ENCODE peak calls at places on chromosomes 12 and 14, in eight cellular contexts. One of them, this sample, is unnamed.

GRCh38 chr14:85934886-85935254 is 404.9 kb downstream of the FLRT2 start:
- DNase-seq in body of pancreas: no peak
- DNase-seq in activated T-cell treated with anti-CD3 and anti-CD28 coated beads, Interleukin-2, amount 50 U/mL, for 24 hours: no peak
- DNase-seq in HAP-1: no peak
- DNase-seq in activated CD4-positive, alpha-beta T cell treated with anti-CD3 and anti-CD28 coated beads for 48 hours: no peak
- DNase-seq in putamen: no peak
- DNase-seq in PC-9: no peak
- DNase-seq in caudate nucleus: no peak
- DNase-seq in this sample: peak

GRCh38 chr12:49622501-49623141 is 740 bp upstream of the PRPF40B start:
- DNase-seq in body of pancreas: peak
- DNase-seq in HAP-1: peak
- DNase-seq in PC-9: peak
- DNase-seq in activated CD4-positive, alpha-beta T cell treated with anti-CD3 and anti-CD28 coated beads for 48 hours: peak
- DNase-seq in putamen: no peak
- DNase-seq in caudate nucleus: no peak
- DNase-seq in activated T-cell treated with anti-CD3 and anti-CD28 coated beads, Interleukin-2, amount 50 U/mL, for 24 hours: peak
- DNase-seq in this sample: peak

GRCh38 chr14:35557221-35557747 is 23.3 kb downstream of the INSM2 start:
- DNase-seq in putamen: no peak
- DNase-seq in activated CD4-positive, alpha-beta T cell treated with anti-CD3 and anti-CD28 coated beads for 48 hours: no peak
- DNase-seq in caudate nucleus: no peak
- DNase-seq in PC-9: no peak
- DNase-seq in body of pancreas: no peak
- DNase-seq in HAP-1: no peak
- DNase-seq in activated T-cell treated with anti-CD3 and anti-CD28 coated beads, Interleukin-2, amount 50 U/mL, for 24 hours: no peak
- DNase-seq in this sample: no peak

GRCh38 chr14:102683399-102684275 is 91.2 kb downstream of the RCOR1 start:
- DNase-seq in activated CD4-positive, alpha-beta T cell treated with anti-CD3 and anti-CD28 coated beads for 48 hours: no peak
- DNase-seq in PC-9: no peak
- DNase-seq in activated T-cell treated with anti-CD3 and anti-CD28 coated beads, Interleukin-2, amount 50 U/mL, for 24 hours: no peak
- DNase-seq in putamen: no peak
- DNase-seq in body of pancreas: peak
- DNase-seq in caudate nucleus: no peak
- DNase-seq in HAP-1: no peak
- DNase-seq in this sample: no peak

GRCh38 chr14:61145258-61145902 is 135.8 kb downstream of the TMEM30B start:
- DNase-seq in activated T-cell treated with anti-CD3 and anti-CD28 coated beads, Interleukin-2, amount 50 U/mL, for 24 hours: no peak
- DNase-seq in body of pancreas: no peak
- DNase-seq in putamen: no peak
- DNase-seq in HAP-1: no peak
- DNase-seq in PC-9: no peak
- DNase-seq in activated CD4-positive, alpha-beta T cell treated with anti-CD3 and anti-CD28 coated beads for 48 hours: no peak
- DNase-seq in caudate nucleus: no peak
- DNase-seq in this sample: no peak

GRCh38 chr12:4909397-4909733 is 340 bp upstream of the KCNA1 start:
- DNase-seq in PC-9: no peak
- DNase-seq in body of pancreas: no peak
- DNase-seq in putamen: no peak
- DNase-seq in HAP-1: peak
- DNase-seq in caudate nucleus: no peak
- DNase-seq in activated CD4-positive, alpha-beta T cell treated with anti-CD3 and anti-CD28 coated beads for 48 hours: no peak
- DNase-seq in activated T-cell treated with anti-CD3 and anti-CD28 coated beads, Interleukin-2, amount 50 U/mL, for 24 hours: peak
- DNase-seq in this sample: no peak

GRCh38 chr12:95700316-95700785 is 90.2 kb downstream of the NTN4 start:
- DNase-seq in HAP-1: no peak
- DNase-seq in activated CD4-positive, alpha-beta T cell treated with anti-CD3 and anti-CD28 coated beads for 48 hours: peak
- DNase-seq in body of pancreas: no peak
- DNase-seq in activated T-cell treated with anti-CD3 and anti-CD28 coated beads, Interleukin-2, amount 50 U/mL, for 24 hours: no peak
- DNase-seq in PC-9: peak
- DNase-seq in caudate nucleus: no peak
- DNase-seq in putamen: no peak
- DNase-seq in this sample: no peak

GRCh38 chr12:106582661-106583577 is at the start of gene RFX4:
- DNase-seq in PC-9: no peak
- DNase-seq in putamen: peak
- DNase-seq in HAP-1: peak
- DNase-seq in activated T-cell treated with anti-CD3 and anti-CD28 coated beads, Interleukin-2, amount 50 U/mL, for 24 hours: no peak
- DNase-seq in caudate nucleus: no peak
- DNase-seq in activated CD4-positive, alpha-beta T cell treated with anti-CD3 and anti-CD28 coated beads for 48 hours: no peak
- DNase-seq in body of pancreas: no peak
- DNase-seq in this sample: no peak

GRCh38 chr12:31369712-31370521 is 44.0 kb upstream of the SINHCAF start:
- DNase-seq in PC-9: peak
- DNase-seq in caudate nucleus: no peak
- DNase-seq in body of pancreas: peak
- DNase-seq in activated CD4-positive, alpha-beta T cell treated with anti-CD3 and anti-CD28 coated beads for 48 hours: no peak
- DNase-seq in activated T-cell treated with anti-CD3 and anti-CD28 coated beads, Interleukin-2, amount 50 U/mL, for 24 hours: no peak
- DNase-seq in HAP-1: peak
- DNase-seq in putamen: no peak
- DNase-seq in this sample: no peak

GRCh38 chr14:59438148-59438766 is 26.9 kb downstream of the GPR135 start:
- DNase-seq in activated CD4-positive, alpha-beta T cell treated with anti-CD3 and anti-CD28 coated beads for 48 hours: no peak
- DNase-seq in activated T-cell treated with anti-CD3 and anti-CD28 coated beads, Interleukin-2, amount 50 U/mL, for 24 hours: no peak
- DNase-seq in body of pancreas: no peak
- DNase-seq in HAP-1: no peak
- DNase-seq in putamen: no peak
- DNase-seq in caudate nucleus: no peak
- DNase-seq in PC-9: peak
- DNase-seq in this sample: no peak

GRCh38 chr14:91835197-91835919 is 32.0 kb downstream of the TC2N start:
- DNase-seq in putamen: no peak
- DNase-seq in body of pancreas: no peak
- DNase-seq in caudate nucleus: no peak
- DNase-seq in PC-9: no peak
- DNase-seq in HAP-1: no peak
- DNase-seq in activated CD4-positive, alpha-beta T cell treated with anti-CD3 and anti-CD28 coated beads for 48 hours: no peak
- DNase-seq in activated T-cell treated with anti-CD3 and anti-CD28 coated beads, Interleukin-2, amount 50 U/mL, for 24 hours: no peak
- DNase-seq in this sample: no peak

GRCh38 chr12:79911889-79912656 is 22.8 kb downstream of the PPP1R12A start:
- DNase-seq in activated CD4-positive, alpha-beta T cell treated with anti-CD3 and anti-CD28 coated beads for 48 hours: no peak
- DNase-seq in caudate nucleus: no peak
- DNase-seq in body of pancreas: no peak
- DNase-seq in HAP-1: no peak
- DNase-seq in activated T-cell treated with anti-CD3 and anti-CD28 coated beads, Interleukin-2, amount 50 U/mL, for 24 hours: no peak
- DNase-seq in PC-9: no peak
- DNase-seq in putamen: no peak
- DNase-seq in this sample: no peak

GRCh38 chr12:9933966-9934365 is 1.8 kb upstream of the CLEC2A start:
- DNase-seq in caudate nucleus: no peak
- DNase-seq in activated CD4-positive, alpha-beta T cell treated with anti-CD3 and anti-CD28 coated beads for 48 hours: no peak
- DNase-seq in body of pancreas: no peak
- DNase-seq in putamen: no peak
- DNase-seq in HAP-1: no peak
- DNase-seq in activated T-cell treated with anti-CD3 and anti-CD28 coated beads, Interleukin-2, amount 50 U/mL, for 24 hours: no peak
- DNase-seq in PC-9: no peak
- DNase-seq in this sample: no peak

GRCh38 chr12:101173197-101173749 is 36.8 kb downstream of the SLC5A8 start:
- DNase-seq in putamen: no peak
- DNase-seq in body of pancreas: no peak
- DNase-seq in activated T-cell treated with anti-CD3 and anti-CD28 coated beads, Interleukin-2, amount 50 U/mL, for 24 hours: no peak
- DNase-seq in caudate nucleus: no peak
- DNase-seq in HAP-1: no peak
- DNase-seq in PC-9: no peak
- DNase-seq in activated CD4-positive, alpha-beta T cell treated with anti-CD3 and anti-CD28 coated beads for 48 hours: no peak
- DNase-seq in this sample: no peak

GRCh38 chr12:93594766-93595165 is 22.3 kb downstream of the SOCS2 start:
- DNase-seq in PC-9: no peak
- DNase-seq in putamen: no peak
- DNase-seq in caudate nucleus: no peak
- DNase-seq in activated CD4-positive, alpha-beta T cell treated with anti-CD3 and anti-CD28 coated beads for 48 hours: no peak
- DNase-seq in body of pancreas: no peak
- DNase-seq in HAP-1: no peak
- DNase-seq in activated T-cell treated with anti-CD3 and anti-CD28 coated beads, Interleukin-2, amount 50 U/mL, for 24 hours: no peak
- DNase-seq in this sample: no peak

GRCh38 chr12:124392991-124393790 is 98.3 kb downstream of the RFLNA start:
- DNase-seq in putamen: peak
- DNase-seq in body of pancreas: peak
- DNase-seq in PC-9: peak
- DNase-seq in activated CD4-positive, alpha-beta T cell treated with anti-CD3 and anti-CD28 coated beads for 48 hours: no peak
- DNase-seq in caudate nucleus: peak
- DNase-seq in activated T-cell treated with anti-CD3 and anti-CD28 coated beads, Interleukin-2, amount 50 U/mL, for 24 hours: no peak
- DNase-seq in HAP-1: no peak
- DNase-seq in this sample: no peak

GRCh38 chr12:109711596-109712461 is 1.8 kb upstream of the FAM222A start:
- DNase-seq in activated T-cell treated with anti-CD3 and anti-CD28 coated beads, Interleukin-2, amount 50 U/mL, for 24 hours: no peak
- DNase-seq in caudate nucleus: no peak
- DNase-seq in PC-9: no peak
- DNase-seq in HAP-1: no peak
- DNase-seq in putamen: no peak
- DNase-seq in activated CD4-positive, alpha-beta T cell treated with anti-CD3 and anti-CD28 coated beads for 48 hours: no peak
- DNase-seq in body of pancreas: peak
- DNase-seq in this sample: no peak

GRCh38 chr14:104870368-104871144 is 5.5 kb downstream of the CEP170B start:
- DNase-seq in PC-9: no peak
- DNase-seq in activated CD4-positive, alpha-beta T cell treated with anti-CD3 and anti-CD28 coated beads for 48 hours: peak
- DNase-seq in body of pancreas: peak
- DNase-seq in activated T-cell treated with anti-CD3 and anti-CD28 coated beads, Interleukin-2, amount 50 U/mL, for 24 hours: peak
- DNase-seq in HAP-1: peak
- DNase-seq in caudate nucleus: no peak
- DNase-seq in putamen: no peak
- DNase-seq in this sample: peak

GRCh38 chr12:24921251-24922038 is 27.5 kb downstream of the BCAT1 start:
- DNase-seq in body of pancreas: no peak
- DNase-seq in HAP-1: no peak
- DNase-seq in caudate nucleus: no peak
- DNase-seq in activated CD4-positive, alpha-beta T cell treated with anti-CD3 and anti-CD28 coated beads for 48 hours: no peak
- DNase-seq in activated T-cell treated with anti-CD3 and anti-CD28 coated beads, Interleukin-2, amount 50 U/mL, for 24 hours: no peak
- DNase-seq in putamen: no peak
- DNase-seq in PC-9: peak
- DNase-seq in this sample: no peak

GRCh38 chr12:7058163-7058845 is 2.2 kb upstream of the C1S start:
- DNase-seq in activated T-cell treated with anti-CD3 and anti-CD28 coated beads, Interleukin-2, amount 50 U/mL, for 24 hours: no peak
- DNase-seq in HAP-1: no peak
- DNase-seq in body of pancreas: no peak
- DNase-seq in putamen: no peak
- DNase-seq in caudate nucleus: no peak
- DNase-seq in PC-9: no peak
- DNase-seq in activated CD4-positive, alpha-beta T cell treated with anti-CD3 and anti-CD28 coated beads for 48 hours: no peak
- DNase-seq in this sample: no peak

GRCh38 chr12:12450043-12450451 is 93.2 kb downstream of the BORCS5 start:
- DNase-seq in activated CD4-positive, alpha-beta T cell treated with anti-CD3 and anti-CD28 coated beads for 48 hours: no peak
- DNase-seq in body of pancreas: no peak
- DNase-seq in PC-9: no peak
- DNase-seq in putamen: no peak
- DNase-seq in HAP-1: no peak
- DNase-seq in caudate nucleus: no peak
- DNase-seq in activated T-cell treated with anti-CD3 and anti-CD28 coated beads, Interleukin-2, amount 50 U/mL, for 24 hours: no peak
- DNase-seq in this sample: no peak

GRCh38 chr12:92158711-92159534 is 13.3 kb upstream of the BTG1 start:
- DNase-seq in activated CD4-positive, alpha-beta T cell treated with anti-CD3 and anti-CD28 coated beads for 48 hours: no peak
- DNase-seq in PC-9: no peak
- DNase-seq in activated T-cell treated with anti-CD3 and anti-CD28 coated beads, Interleukin-2, amount 50 U/mL, for 24 hours: no peak
- DNase-seq in body of pancreas: no peak
- DNase-seq in putamen: no peak
- DNase-seq in HAP-1: no peak
- DNase-seq in caudate nucleus: no peak
- DNase-seq in this sample: peak

GRCh38 chr14:104979758-104980591 is 1.8 kb upstream of the AHNAK2 start:
- DNase-seq in putamen: no peak
- DNase-seq in activated T-cell treated with anti-CD3 and anti-CD28 coated beads, Interleukin-2, amount 50 U/mL, for 24 hours: no peak
- DNase-seq in caudate nucleus: no peak
- DNase-seq in HAP-1: peak
- DNase-seq in body of pancreas: peak
- DNase-seq in PC-9: peak
- DNase-seq in activated CD4-positive, alpha-beta T cell treated with anti-CD3 and anti-CD28 coated beads for 48 hours: no peak
- DNase-seq in this sample: no peak

This sample was measured in OCI-LY7.